ENCODE peak calls at places on chromosomes 11 and 22, in six cellular contexts. One of them, this sample, is unnamed.

GRCh38 chr11:116610190-116610589 is 162.6 kb downstream of the BUD13 start:
- DNase-seq in stimulated activated CD4-positive, alpha-beta T cell treated with anti-CD3 and anti-CD28 coated beads, TNF-alpha, amount 100 ng/mL, for 24 hours: no peak
- DNase-seq in non-pigmented ciliary epithelial cell: no peak
- DNase-seq in T-helper 2 cell: no peak
- DNase-seq in activated naive CD4-positive, alpha-beta T cell: no peak
- DNase-seq in amygdala: no peak
- DNase-seq in this sample: no peak

GRCh38 chr11:67113231-67113721 is 5.8 kb upstream of the KDM2A start:
- DNase-seq in amygdala: no peak
- DNase-seq in stimulated activated CD4-positive, alpha-beta T cell treated with anti-CD3 and anti-CD28 coated beads, TNF-alpha, amount 100 ng/mL, for 24 hours: no peak
- DNase-seq in T-helper 2 cell: no peak
- DNase-seq in activated naive CD4-positive, alpha-beta T cell: no peak
- DNase-seq in non-pigmented ciliary epithelial cell: no peak
- DNase-seq in this sample: no peak

GRCh38 chr11:134632347-134633119 is 220.5 kb upstream of the B3GAT1 start:
- DNase-seq in stimulated activated CD4-positive, alpha-beta T cell treated with anti-CD3 and anti-CD28 coated beads, TNF-alpha, amount 100 ng/mL, for 24 hours: no peak
- DNase-seq in activated naive CD4-positive, alpha-beta T cell: no peak
- DNase-seq in amygdala: no peak
- DNase-seq in non-pigmented ciliary epithelial cell: no peak
- DNase-seq in T-helper 2 cell: no peak
- DNase-seq in this sample: no peak

GRCh38 chr11:12123177-12123576 is 12.8 kb downstream of the MICAL2 start:
- DNase-seq in stimulated activated CD4-positive, alpha-beta T cell treated with anti-CD3 and anti-CD28 coated beads, TNF-alpha, amount 100 ng/mL, for 24 hours: no peak
- DNase-seq in non-pigmented ciliary epithelial cell: no peak
- DNase-seq in activated naive CD4-positive, alpha-beta T cell: no peak
- DNase-seq in T-helper 2 cell: no peak
- DNase-seq in amygdala: no peak
- DNase-seq in this sample: no peak

GRCh38 chr11:113553235-113553634 is 78.0 kb upstream of the DRD2 start:
- DNase-seq in T-helper 2 cell: no peak
- DNase-seq in stimulated activated CD4-positive, alpha-beta T cell treated with anti-CD3 and anti-CD28 coated beads, TNF-alpha, amount 100 ng/mL, for 24 hours: no peak
- DNase-seq in non-pigmented ciliary epithelial cell: peak
- DNase-seq in activated naive CD4-positive, alpha-beta T cell: no peak
- DNase-seq in amygdala: no peak
- DNase-seq in this sample: peak

GRCh38 chr11:67288452-67289225 is 464 bp upstream of the ANKRD13D start:
- DNase-seq in T-helper 2 cell: peak
- DNase-seq in non-pigmented ciliary epithelial cell: peak
- DNase-seq in amygdala: peak
- DNase-seq in activated naive CD4-positive, alpha-beta T cell: peak
- DNase-seq in stimulated activated CD4-positive, alpha-beta T cell treated with anti-CD3 and anti-CD28 coated beads, TNF-alpha, amount 100 ng/mL, for 24 hours: peak
- DNase-seq in this sample: peak

GRCh38 chr11:16981651-16982194 is 32.5 kb downstream of the PLEKHA7 start:
- DNase-seq in T-helper 2 cell: no peak
- DNase-seq in activated naive CD4-positive, alpha-beta T cell: no peak
- DNase-seq in non-pigmented ciliary epithelial cell: peak
- DNase-seq in amygdala: peak
- DNase-seq in stimulated activated CD4-positive, alpha-beta T cell treated with anti-CD3 and anti-CD28 coated beads, TNF-alpha, amount 100 ng/mL, for 24 hours: no peak
- DNase-seq in this sample: peak

GRCh38 chr22:27778299-27779090 is 23.1 kb downstream of the MN1 start:
- DNase-seq in non-pigmented ciliary epithelial cell: no peak
- DNase-seq in amygdala: no peak
- DNase-seq in T-helper 2 cell: no peak
- DNase-seq in activated naive CD4-positive, alpha-beta T cell: no peak
- DNase-seq in stimulated activated CD4-positive, alpha-beta T cell treated with anti-CD3 and anti-CD28 coated beads, TNF-alpha, amount 100 ng/mL, for 24 hours: no peak
- DNase-seq in this sample: no peak

GRCh38 chr11:1650034-1650917 is 20.7 kb downstream of the KRTAP5-5 start:
- DNase-seq in T-helper 2 cell: no peak
- DNase-seq in non-pigmented ciliary epithelial cell: no peak
- DNase-seq in stimulated activated CD4-positive, alpha-beta T cell treated with anti-CD3 and anti-CD28 coated beads, TNF-alpha, amount 100 ng/mL, for 24 hours: no peak
- DNase-seq in activated naive CD4-positive, alpha-beta T cell: no peak
- DNase-seq in amygdala: no peak
- DNase-seq in this sample: no peak

GRCh38 chr11:75541301-75541929 is 15.7 kb upstream of the GDPD5 start:
- DNase-seq in activated naive CD4-positive, alpha-beta T cell: no peak
- DNase-seq in stimulated activated CD4-positive, alpha-beta T cell treated with anti-CD3 and anti-CD28 coated beads, TNF-alpha, amount 100 ng/mL, for 24 hours: no peak
- DNase-seq in amygdala: no peak
- DNase-seq in T-helper 2 cell: no peak
- DNase-seq in non-pigmented ciliary epithelial cell: no peak
- DNase-seq in this sample: no peak

GRCh38 chr11:107430525-107430924 is 27.1 kb downstream of the CWF19L2 start:
- DNase-seq in amygdala: no peak
- DNase-seq in activated naive CD4-positive, alpha-beta T cell: no peak
- DNase-seq in T-helper 2 cell: no peak
- DNase-seq in non-pigmented ciliary epithelial cell: no peak
- DNase-seq in stimulated activated CD4-positive, alpha-beta T cell treated with anti-CD3 and anti-CD28 coated beads, TNF-alpha, amount 100 ng/mL, for 24 hours: no peak
- DNase-seq in this sample: no peak

GRCh38 chr22:20406686-20407408 is 12.9 kb downstream of the ZNF74 start:
- DNase-seq in non-pigmented ciliary epithelial cell: no peak
- DNase-seq in T-helper 2 cell: no peak
- DNase-seq in activated naive CD4-positive, alpha-beta T cell: no peak
- DNase-seq in stimulated activated CD4-positive, alpha-beta T cell treated with anti-CD3 and anti-CD28 coated beads, TNF-alpha, amount 100 ng/mL, for 24 hours: no peak
- DNase-seq in amygdala: no peak
- DNase-seq in this sample: no peak

GRCh38 chr11:62069961-62070919 is 53.6 kb upstream of the INCENP start:
- DNase-seq in amygdala: no peak
- DNase-seq in non-pigmented ciliary epithelial cell: no peak
- DNase-seq in stimulated activated CD4-positive, alpha-beta T cell treated with anti-CD3 and anti-CD28 coated beads, TNF-alpha, amount 100 ng/mL, for 24 hours: no peak
- DNase-seq in activated naive CD4-positive, alpha-beta T cell: no peak
- DNase-seq in T-helper 2 cell: no peak
- DNase-seq in this sample: no peak

GRCh38 chr11:104883342-104883741 is 14.9 kb downstream of the CASP12 start:
- DNase-seq in T-helper 2 cell: no peak
- DNase-seq in activated naive CD4-positive, alpha-beta T cell: no peak
- DNase-seq in stimulated activated CD4-positive, alpha-beta T cell treated with anti-CD3 and anti-CD28 coated beads, TNF-alpha, amount 100 ng/mL, for 24 hours: no peak
- DNase-seq in non-pigmented ciliary epithelial cell: no peak
- DNase-seq in amygdala: no peak
- DNase-seq in this sample: no peak

GRCh38 chr11:112999518-112999917 is 38.3 kb downstream of the NCAM1 start:
- DNase-seq in stimulated activated CD4-positive, alpha-beta T cell treated with anti-CD3 and anti-CD28 coated beads, TNF-alpha, amount 100 ng/mL, for 24 hours: no peak
- DNase-seq in amygdala: no peak
- DNase-seq in non-pigmented ciliary epithelial cell: no peak
- DNase-seq in activated naive CD4-positive, alpha-beta T cell: no peak
- DNase-seq in T-helper 2 cell: no peak
- DNase-seq in this sample: no peak

GRCh38 chr22:42365942-42366660 is 66.1 kb downstream of the NFAM1 start:
- DNase-seq in non-pigmented ciliary epithelial cell: no peak
- DNase-seq in activated naive CD4-positive, alpha-beta T cell: no peak
- DNase-seq in stimulated activated CD4-positive, alpha-beta T cell treated with anti-CD3 and anti-CD28 coated beads, TNF-alpha, amount 100 ng/mL, for 24 hours: no peak
- DNase-seq in amygdala: no peak
- DNase-seq in T-helper 2 cell: no peak
- DNase-seq in this sample: no peak

GRCh38 chr11:87421422-87421821 is 383.7 kb downstream of the TMEM135 start:
- DNase-seq in activated naive CD4-positive, alpha-beta T cell: no peak
- DNase-seq in non-pigmented ciliary epithelial cell: peak
- DNase-seq in T-helper 2 cell: no peak
- DNase-seq in amygdala: no peak
- DNase-seq in stimulated activated CD4-positive, alpha-beta T cell treated with anti-CD3 and anti-CD28 coated beads, TNF-alpha, amount 100 ng/mL, for 24 hours: no peak
- DNase-seq in this sample: peak

GRCh38 chr11:15223318-15223717 is 108.6 kb downstream of the INSC start:
- DNase-seq in amygdala: no peak
- DNase-seq in non-pigmented ciliary epithelial cell: no peak
- DNase-seq in stimulated activated CD4-positive, alpha-beta T cell treated with anti-CD3 and anti-CD28 coated beads, TNF-alpha, amount 100 ng/mL, for 24 hours: no peak
- DNase-seq in T-helper 2 cell: no peak
- DNase-seq in activated naive CD4-positive, alpha-beta T cell: no peak
- DNase-seq in this sample: peak

GRCh38 chr11:10386361-10386760 is 68.7 kb upstream of the AMPD3 start:
- DNase-seq in T-helper 2 cell: no peak
- DNase-seq in amygdala: no peak
- DNase-seq in activated naive CD4-positive, alpha-beta T cell: no peak
- DNase-seq in non-pigmented ciliary epithelial cell: no peak
- DNase-seq in stimulated activated CD4-positive, alpha-beta T cell treated with anti-CD3 and anti-CD28 coated beads, TNF-alpha, amount 100 ng/mL, for 24 hours: no peak
- DNase-seq in this sample: no peak

This sample was measured in astrocyte of the cerebellum.